ENCODE peak calls at places on chromosomes 12 and 14, in eight cellular contexts. K is GM20000, Q is OCI-LY7, Z is suprapubic skin, A is RWPE1, R is WTC11, E is progenitor cell of endocrine pancreas, L is mucosa of descending colon. D is an unnamed sample.

GRCh38 chr14:65229431-65230286 is 127.3 kb upstream of the MAX start:
- DNase-seq in K (peak), Q (peak), Z (peak), A (peak), R (peak), E (no peak), L (peak), D (peak)

GRCh38 chr14:42023452-42023851 is 416.8 kb downstream of the LRFN5 start:
- DNase-seq in K (no peak), Q (no peak), Z (no peak), A (no peak), R (no peak), E (no peak), L (no peak), D (no peak)

GRCh38 chr12:40697566-40698257 is 5.5 kb downstream of the CNTN1 start:
- DNase-seq in K (no peak), Q (no peak), Z (no peak), A (peak), R (no peak), E (no peak), L (no peak), D (no peak)

GRCh38 chr14:44453433-44454171 is 53.5 kb downstream of the FSCB start:
- DNase-seq in K (no peak), Q (no peak), Z (no peak), A (peak), R (no peak), E (no peak), L (no peak), D (no peak)

GRCh38 chr12:124668602-124669001 is 101.2 kb upstream of the NCOR2 start:
- DNase-seq in K (no peak), Q (no peak), Z (no peak), A (no peak), R (no peak), E (no peak), L (no peak), D (peak)

GRCh38 chr12:83818888-83819287 is 1093.7 kb downstream of the SLC6A15 start:
- DNase-seq in K (no peak), Q (no peak), Z (no peak), A (peak), R (no peak), E (no peak), L (no peak), D (peak)

GRCh38 chr12:65968359-65968758 is 144.1 kb downstream of the HMGA2 start:
- DNase-seq in K (no peak), Q (no peak), Z (no peak), A (no peak), R (no peak), E (no peak), L (no peak), D (no peak)

GRCh38 chr12:116508145-116509121 is 50.7 kb upstream of the MAP1LC3B2 start:
- DNase-seq in K (peak), Q (no peak), Z (no peak), A (no peak), R (peak), E (peak), L (peak), D (peak)

GRCh38 chr14:76591270-76591669 is 170.0 kb upstream of the VASH1 start:
- DNase-seq in K (no peak), Q (no peak), Z (no peak), A (no peak), R (no peak), E (no peak), L (no peak), D (no peak)

GRCh38 chr14:38042356-38042755 is 165.3 kb upstream of the SSTR1 start:
- DNase-seq in K (no peak), Q (no peak), Z (no peak), A (no peak), R (no peak), E (no peak), L (no peak), D (peak)

GRCh38 chr14:52531481-52531880 is 20.8 kb downstream of the TXNDC16 start:
- DNase-seq in K (no peak), Q (no peak), Z (no peak), A (no peak), R (no peak), E (no peak), L (no peak), D (no peak)

GRCh38 chr12:66403746-66404145 is 101.5 kb downstream of the HELB start:
- DNase-seq in K (no peak), Q (peak), Z (no peak), A (no peak), R (no peak), E (no peak), L (no peak), D (no peak)

GRCh38 chr12:53048033-53048779 is 1.7 kb upstream of the TNS2 start:
- DNase-seq in K (no peak), Q (no peak), Z (no peak), A (no peak), R (no peak), E (no peak), L (peak), D (no peak)

GRCh38 chr12:53166837-53167236 is 13.7 kb upstream of the ZNF740 start:
- DNase-seq in K (no peak), Q (no peak), Z (no peak), A (no peak), R (no peak), E (no peak), L (no peak), D (no peak)

GRCh38 chr12:122491991-122492390 is 8.7 kb downstream of the ZCCHC8 start:
- DNase-seq in K (no peak), Q (no peak), Z (no peak), A (no peak), R (no peak), E (no peak), L (no peak), D (no peak)

GRCh38 chr14:52059614-52060013 is 9.2 kb downstream of the NID2 start:
- DNase-seq in K (no peak), Q (no peak), Z (no peak), A (no peak), R (no peak), E (no peak), L (no peak), D (peak)

GRCh38 chr12:82325540-82326336 is 32.4 kb downstream of the CCDC59 start:
- DNase-seq in K (no peak), Q (no peak), Z (no peak), A (no peak), R (no peak), E (no peak), L (no peak), D (no peak)

GRCh38 chr12:113007166-113007565 is 28.8 kb downstream of the OAS2 start:
- DNase-seq in K (no peak), Q (no peak), Z (no peak), A (no peak), R (no peak), E (no peak), L (no peak), D (peak)

GRCh38 chr14:39368261-39368959 is 63.8 kb downstream of the FBXO33 start:
- DNase-seq in K (peak), Q (peak), Z (no peak), A (peak), R (peak), E (peak), L (no peak), D (peak)

GRCh38 chr14:105213396-105213795 is 32.3 kb upstream of the NUDT14 start:
- DNase-seq in K (no peak), Q (no peak), Z (no peak), A (no peak), R (no peak), E (no peak), L (no peak), D (no peak)

GRCh38 chr14:90836692-90837063 is 20.4 kb upstream of the TTC7B start:
- DNase-seq in K (no peak), Q (no peak), Z (no peak), A (no peak), R (no peak), E (no peak), L (no peak), D (no peak)

GRCh38 chr12:76310110-76310509 is 38.1 kb downstream of the BBS10 start:
- DNase-seq in K (no peak), Q (no peak), Z (no peak), A (peak), R (no peak), E (no peak), L (no peak), D (peak)

GRCh38 chr12:84803661-84804060 is 108.9 kb downstream of the SLC6A15 start:
- DNase-seq in K (no peak), Q (no peak), Z (no peak), A (no peak), R (no peak), E (no peak), L (no peak), D (no peak)

GRCh38 chr12:86551146-86551571 is 295.0 kb upstream of the MGAT4C start:
- DNase-seq in K (no peak), Q (no peak), Z (no peak), A (no peak), R (no peak), E (no peak), L (no peak), D (peak)

GRCh38 chr14:63956326-63956725 is 103.5 kb downstream of the SYNE2 start:
- DNase-seq in K (no peak), Q (no peak), Z (no peak), A (no peak), R (no peak), E (no peak), L (no peak), D (no peak)

GRCh38 chr12:70444903-70445302 is 78.8 kb downstream of the KCNMB4 start:
- DNase-seq in K (no peak), Q (no peak), Z (no peak), A (no peak), R (no peak), E (no peak), L (no peak), D (no peak)

GRCh38 chr14:99579077-99579836 is 24.8 kb downstream of the CCDC85C start:
- DNase-seq in K (no peak), Q (no peak), Z (no peak), A (no peak), R (no peak), E (peak), L (peak), D (no peak)

GRCh38 chr12:121632069-121632970 is 6.0 kb downstream of the ORAI1 start:
- DNase-seq in K (no peak), Q (no peak), Z (no peak), A (no peak), R (no peak), E (no peak), L (no peak), D (no peak)

GRCh38 chr14:104745431-104745830 is 7.5 kb upstream of the SIVA1 start:
- DNase-seq in K (no peak), Q (no peak), Z (no peak), A (no peak), R (no peak), E (no peak), L (peak), D (no peak)

GRCh38 chr12:57552692-57553321 is 3.0 kb downstream of the KIF5A start:
- DNase-seq in K (no peak), Q (no peak), Z (no peak), A (no peak), R (no peak), E (no peak), L (no peak), D (peak)

GRCh38 chr12:10528150-10528953 is 22.7 kb downstream of the EIF2S3B start:
- DNase-seq in K (no peak), Q (no peak), Z (no peak), A (no peak), R (no peak), E (no peak), L (no peak), D (no peak)

GRCh38 chr12:93237235-93237915 is 140.3 kb upstream of the NUDT4 start:
- DNase-seq in K (no peak), Q (no peak), Z (no peak), A (no peak), R (no peak), E (no peak), L (no peak), D (peak)

GRCh38 chr12:76520348-76520747 is 39.2 kb downstream of the OSBPL8 start:
- DNase-seq in K (no peak), Q (no peak), Z (no peak), A (no peak), R (no peak), E (no peak), L (no peak), D (no peak)

GRCh38 chr14:73188501-73188903 is 48.8 kb upstream of the PAPLN start:
- DNase-seq in K (no peak), Q (no peak), Z (no peak), A (peak), R (no peak), E (no peak), L (no peak), D (peak)

GRCh38 chr12:42382013-42382696 is 56.2 kb downstream of the PPHLN1 start:
- DNase-seq in K (no peak), Q (no peak), Z (no peak), A (no peak), R (no peak), E (no peak), L (no peak), D (peak)

GRCh38 chr12:23350808-23351207 is 598.7 kb downstream of the SOX5 start:
- DNase-seq in K (peak), Q (no peak), Z (no peak), A (no peak), R (no peak), E (no peak), L (no peak), D (no peak)

GRCh38 chr14:25038044-25038668 is 11.8 kb downstream of the STXBP6 start:
- DNase-seq in K (no peak), Q (no peak), Z (no peak), A (no peak), R (no peak), E (no peak), L (no peak), D (no peak)

GRCh38 chr12:98399532-98399931 is 115.9 kb upstream of the TMPO start:
- DNase-seq in K (peak), Q (peak), Z (no peak), A (peak), R (peak), E (no peak), L (no peak), D (peak)

GRCh38 chr12:3293446-3294161 is 197.4 kb upstream of the PRMT8 start:
- DNase-seq in K (no peak), Q (no peak), Z (no peak), A (peak), R (no peak), E (no peak), L (no peak), D (peak)
- TF ChIP-seq CTCF in K (no peak), Q (no peak), Z (no peak), A (no peak), R (no peak), E (no peak), L (no peak), D (peak)

GRCh38 chr12:6276936-6277615 is 33.4 kb upstream of the PLEKHG6 start:
- DNase-seq in K (no peak), Q (no peak), Z (no peak), A (no peak), R (no peak), E (no peak), L (no peak), D (no peak)
- TF ChIP-seq CTCF in K (no peak), Q (no peak), Z (no peak), A (no peak), R (no peak), E (peak), L (no peak), D (peak)

DNA sequence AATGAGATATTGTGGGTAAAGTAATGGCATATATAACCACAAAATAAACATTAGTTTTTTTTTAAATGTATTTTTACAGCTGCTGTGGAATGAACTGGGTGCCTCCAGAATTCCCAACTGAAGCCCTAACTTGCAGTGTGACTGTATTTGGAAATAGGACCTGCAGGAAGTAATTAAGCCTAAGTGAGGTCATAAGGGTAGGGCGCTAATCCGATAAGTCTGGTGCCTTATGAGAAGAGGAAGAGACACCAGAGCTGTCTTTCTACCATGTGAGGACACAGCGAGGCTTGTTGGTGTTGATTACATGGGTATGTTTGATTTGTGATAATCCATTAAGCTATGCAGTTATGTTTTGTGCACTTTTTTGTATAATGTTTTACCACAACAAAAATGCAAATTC is 136.8 kb downstream of the TPH2 start:
- DNase-seq in K (no peak), Q (no peak), Z (no peak), A (no peak), R (no peak), E (no peak), L (no peak), D (no peak)
- TF ChIP-seq CTCF in K (no peak), Q (no peak), Z (no peak), A (no peak), R (no peak), E (no peak), L (no peak), D (no peak)

GRCh38 chr12:26304273-26304672 is 108.9 kb downstream of the SSPN start:
- DNase-seq in K (no peak), Q (no peak), Z (no peak), A (no peak), R (no peak), E (no peak), L (no peak), D (no peak)

DNA sequence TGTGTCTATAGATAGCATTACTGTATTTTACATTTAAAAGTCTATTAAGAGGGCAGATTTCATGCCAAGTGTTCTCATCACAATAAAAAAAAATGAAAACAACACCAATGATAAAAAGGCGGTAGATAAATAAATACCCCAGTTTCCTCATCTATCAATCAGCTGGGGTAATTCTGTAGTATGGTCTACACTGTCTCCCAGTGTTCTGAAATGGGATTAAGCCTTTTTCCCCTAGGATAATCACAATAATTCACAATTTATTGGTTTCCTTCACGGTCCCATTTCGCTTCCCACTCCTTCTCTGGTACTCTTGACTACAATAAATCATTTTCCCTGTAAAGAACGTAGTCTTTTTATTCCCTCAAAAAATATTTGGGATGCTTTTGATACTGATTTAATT is 114.3 kb downstream of the SSPN start:
- DNase-seq in K (no peak), Q (no peak), Z (no peak), A (no peak), R (no peak), E (no peak), L (no peak), D (no peak)
- TF ChIP-seq CTCF in K (no peak), Q (no peak), Z (no peak), A (no peak), R (no peak), E (no peak), L (no peak), D (no peak)

DNA sequence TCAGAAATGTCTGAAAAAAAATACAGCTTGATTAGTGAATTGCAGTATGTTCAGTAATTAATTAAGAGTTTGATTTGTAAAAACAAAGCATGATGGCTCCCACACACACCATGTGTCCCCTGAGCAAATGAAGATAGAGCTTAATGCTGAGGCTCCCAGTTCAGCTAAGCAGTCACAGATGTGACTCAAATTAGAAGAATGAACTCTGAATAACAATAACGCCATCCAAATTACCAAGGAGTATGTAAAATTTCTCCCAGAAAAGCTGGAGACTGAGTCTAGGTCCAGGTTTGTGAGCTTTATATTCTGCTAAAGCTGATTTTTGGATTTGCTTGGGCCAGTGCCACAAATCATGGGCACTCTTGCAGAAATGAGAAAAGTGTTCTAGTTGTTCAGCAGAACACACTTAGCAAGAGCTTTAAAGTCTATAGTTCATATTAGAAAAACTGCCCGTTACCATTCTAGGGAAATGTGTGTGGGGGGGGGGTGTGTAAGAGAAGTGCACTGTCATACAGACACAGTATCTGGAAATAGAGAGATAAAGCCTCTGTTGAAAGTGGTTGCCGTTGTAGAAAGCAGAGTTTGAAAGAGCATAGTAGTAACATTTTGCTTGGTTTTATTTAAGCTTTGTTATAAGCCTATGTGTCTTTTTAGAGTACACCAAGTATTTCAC is 253.1 kb downstream of the BCAT1 start:
- DNase-seq in K (no peak), Q (no peak), Z (no peak), A (no peak), R (no peak), E (no peak), L (no peak), D (peak)
- TF ChIP-seq CTCF in K (no peak), Q (no peak), Z (no peak), A (no peak), R (no peak), E (no peak), L (no peak), D (no peak)

DNA sequence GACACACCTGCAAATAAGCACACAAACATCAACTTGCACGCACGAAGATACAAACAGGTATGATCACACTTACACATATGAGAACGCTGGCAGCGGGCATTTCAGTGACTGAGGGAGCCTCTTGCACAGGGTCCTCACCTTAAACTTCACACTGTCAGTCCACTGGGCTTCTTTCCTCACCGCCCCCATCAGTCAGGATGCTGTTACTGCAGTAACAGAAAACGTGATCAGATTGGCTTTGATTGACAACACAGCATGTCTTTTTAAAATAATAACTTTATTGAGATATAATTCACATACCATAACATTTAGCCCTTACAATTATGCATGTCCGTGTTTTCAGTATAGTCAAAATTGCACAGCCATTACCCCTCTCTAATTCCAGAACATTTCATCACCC is 8.2 kb downstream of the CCDC197 start:
- DNase-seq in K (no peak), Q (peak), Z (no peak), A (no peak), R (peak), E (no peak), L (no peak), D (no peak)
- TF ChIP-seq CTCF in K (peak), Q (peak), Z (peak), A (no peak), R (peak), E (peak), L (no peak), D (peak)

DNA sequence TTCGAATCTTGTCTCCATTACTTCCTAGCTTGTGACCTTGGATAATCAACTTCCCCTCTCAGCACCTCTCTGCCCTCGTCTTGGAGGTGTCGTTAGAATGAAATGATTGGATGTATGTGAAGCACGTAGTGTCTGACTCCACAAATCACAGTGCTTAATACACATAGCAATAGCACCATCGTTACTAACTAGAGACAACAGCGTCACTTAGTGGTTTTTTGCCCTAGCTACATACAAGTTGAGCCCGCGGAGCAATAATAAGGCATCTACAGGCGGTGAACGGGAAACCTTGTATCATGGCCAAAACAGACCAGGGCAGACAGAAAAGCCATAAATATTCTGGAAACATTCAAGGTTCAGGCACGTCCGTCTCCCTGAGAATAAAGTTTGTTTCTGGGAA is 154.9 kb downstream of the ASCL4 start:
- DNase-seq in K (peak), Q (peak), Z (no peak), A (peak), R (no peak), E (no peak), L (no peak), D (peak)
- TF ChIP-seq CTCF in K (no peak), Q (peak), Z (no peak), A (no peak), R (no peak), E (peak), L (no peak), D (peak)

GRCh38 chr12:46260913-46261476 is 7.8 kb downstream of the SLC38A1 start:
- DNase-seq in K (no peak), Q (no peak), Z (no peak), A (peak), R (no peak), E (no peak), L (no peak), D (no peak)
- TF ChIP-seq CTCF in K (no peak), Q (no peak), Z (no peak), A (no peak), R (no peak), E (no peak), L (no peak), D (no peak)

GRCh38 chr14:103298620-103299019 is 35.4 kb upstream of the EIF5 start:
- DNase-seq in K (no peak), Q (no peak), Z (no peak), A (no peak), R (no peak), E (no peak), L (no peak), D (no peak)
- TF ChIP-seq CTCF in K (no peak), Q (peak), Z (no peak), A (no peak), R (no peak), E (no peak), L (no peak), D (no peak)